ENCODE peak calls at places on chromosomes 12 and 14, in ten cellular contexts. H is amniotic stem cell; B is lower lobe of right lung; R is activated naive CD4-positive, alpha-beta T cell treated with Interleukin-2 at 50 U/mL for 16 hours; C is stimulated activated CD8-positive, alpha-beta memory T cell treated with anti-CD3 and anti-CD28 coated beads, Interleukin-2, amount 100 ng/mL, for 1 hour; S is body of pancreas; L is caudate nucleus; E is astrocyte of the spinal cord; I is HFFc6; Y is T-helper 2 cell. P is an unnamed sample.

GRCh38 chr12:15693233-15693911 is 95.8 kb downstream of the EPS8 start:
- DNase-seq in B (no peak), L (no peak), S (no peak), I (peak; percentile 45), H (no peak), R (no peak), Y (no peak), E (peak; percentile 68), C (no peak), P (no peak)

GRCh38 chr14:92507174-92507768 is 6.3 kb upstream of the RIN3 start:
- DNase-seq in S (peak; percentile 50), E (no peak), B (peak; percentile 85), C (no peak), I (no peak), L (no peak), H (no peak), Y (no peak), R (no peak), P (no peak)

GRCh38 chr12:57213068-57213715 is 3.4 kb upstream of the NXPH4 start:
- DNase-seq in H (peak; percentile 59), R (peak; percentile 86), B (peak; percentile 90), I (peak; percentile 82), L (peak; percentile 79), C (peak; percentile 67), E (peak; percentile 81), Y (peak; percentile 79), S (peak; percentile 89), P (no peak)

GRCh38 chr12:14886271-14886670 is 617 bp upstream of the MGP start:
- DNase-seq in B (no peak), I (no peak), H (no peak), Y (no peak), E (no peak), C (no peak), L (no peak), R (no peak), S (no peak), P (no peak)

GRCh38 chr14:67137744-67138371 is 51.4 kb upstream of the GARIN2 start:
- DNase-seq in L (no peak), I (peak; percentile 29), B (no peak), H (no peak), R (no peak), E (peak; percentile 28), Y (peak; percentile 28), S (no peak), C (no peak), P (no peak)

GRCh38 chr12:15546102-15546701 is 223.9 kb downstream of the PTPRO start:
- DNase-seq in L (no peak), C (no peak), E (no peak), R (no peak), Y (no peak), I (no peak), S (no peak), B (no peak), H (no peak), P (no peak)

GRCh38 chr14:34981743-34982420 is 910 bp upstream of the SRP54 start:
- DNase-seq in E (no peak), Y (peak; percentile 65), R (peak; percentile 48), S (peak; percentile 9), H (no peak), L (no peak), B (no peak), C (no peak), I (peak; percentile 32), P (no peak)

GRCh38 chr12:31236998-31237637 is 88.8 kb downstream of the SINHCAF start:
- DNase-seq in H (no peak), B (peak; percentile 40), C (no peak), R (no peak), I (no peak), S (no peak), E (no peak), Y (peak; percentile 38), L (no peak), P (no peak)

GRCh38 chr14:50339178-50339804 is 27.2 kb downstream of the DMAC2L start:
- DNase-seq in R (no peak), L (no peak), Y (no peak), H (no peak), I (no peak), B (no peak), E (no peak), C (no peak), S (no peak), P (no peak)

GRCh38 chr12:20044836-20045235 is 323.5 kb upstream of the PDE3A start:
- DNase-seq in B (no peak), I (no peak), R (no peak), L (no peak), H (no peak), Y (no peak), E (peak; percentile 16), S (no peak), C (no peak), P (no peak)

GRCh38 chr12:108729612-108730336 is 1.5 kb downstream of the CORO1C start:
- DNase-seq in R (no peak), Y (no peak), B (no peak), C (no peak), E (peak; percentile 73), S (peak; percentile 9), H (no peak), L (no peak), I (peak; percentile 15), P (no peak)

GRCh38 chr14:95033851-95034622 is 123.3 kb downstream of the DICER1 start:
- DNase-seq in L (no peak), S (no peak), R (no peak), I (no peak), E (no peak), B (no peak), C (no peak), Y (no peak), H (no peak), P (no peak)

GRCh38 chr14:38496092-38496491 is 240.2 kb upstream of the CLEC14A start:
- DNase-seq in L (no peak), B (no peak), I (no peak), Y (no peak), E (no peak), R (no peak), S (no peak), C (no peak), H (no peak), P (no peak)

GRCh38 chr14:77000340-77001235 is 27.9 kb downstream of the IRF2BPL start:
- DNase-seq in E (peak; percentile 40), C (no peak), S (peak; percentile 32), R (no peak), I (peak; percentile 62), B (no peak), H (no peak), Y (no peak), L (peak; percentile 37), P (no peak)

GRCh38 chr12:108177131-108177530 is 48.0 kb downstream of the WSCD2 start:
- DNase-seq in L (no peak), C (no peak), H (no peak), E (no peak), R (no peak), B (no peak), I (no peak), S (no peak), Y (no peak), P (no peak)

GRCh38 chr12:116592731-116593130 is 33.5 kb downstream of the MAP1LC3B2 start:
- DNase-seq in C (no peak), E (no peak), Y (no peak), R (no peak), B (no peak), L (no peak), I (no peak), H (no peak), S (peak; percentile 7), P (no peak)

GRCh38 chr12:68733661-68734071 is 12.3 kb upstream of the SLC35E3 start:
- DNase-seq in R (no peak), B (no peak), L (peak; percentile 4), Y (no peak), C (no peak), I (peak; percentile 89), E (peak; percentile 48), S (no peak), H (peak; percentile 53), P (no peak)

GRCh38 chr12:71551529-71551928 is 111.9 kb downstream of the LGR5 start:
- DNase-seq in S (no peak), L (no peak), H (peak; percentile 11), R (no peak), E (peak; percentile 20), I (peak; percentile 35), Y (no peak), C (no peak), B (no peak), P (no peak)

GRCh38 chr12:108193922-108194321 is 64.8 kb downstream of the WSCD2 start:
- DNase-seq in R (peak; percentile 4), B (no peak), Y (peak; percentile 16), L (no peak), C (no peak), I (no peak), H (no peak), E (no peak), S (peak; percentile 18), P (no peak)

GRCh38 chr12:130583317-130583716 is 132.8 kb downstream of the RIMBP2 start:
- DNase-seq in L (no peak), C (no peak), I (no peak), Y (no peak), E (no peak), R (no peak), B (no peak), S (no peak), H (no peak), P (no peak)

GRCh38 chr14:22814945-22815713 is at the start of gene SLC7A7:
- DNase-seq in B (no peak), Y (no peak), E (no peak), L (no peak), S (no peak), R (no peak), H (no peak), C (no peak), I (no peak), P (no peak)

GRCh38 chr14:22220427-22220826 is 368.6 kb downstream of the DAD1 start:
- DNase-seq in S (no peak), L (no peak), E (peak; percentile 28), Y (no peak), B (no peak), C (no peak), R (no peak), H (peak; percentile 8), I (peak; percentile 37), P (no peak)

GRCh38 chr12:15526033-15526432 is 203.7 kb downstream of the PTPRO start:
- DNase-seq in E (no peak), S (no peak), I (no peak), L (no peak), B (no peak), Y (peak; percentile 21), C (no peak), H (no peak), R (no peak), P (no peak)